ENCODE peak calls at places on chromosomes 13 and 19, in four cellular contexts. G is activated CD8-positive, alpha-beta T cell treated with anti-CD3 and anti-CD28 coated beads, Interleukin-2, amount 10 ng/mL, durations not matched to agents 7 days and 5 days; W is WTC11; O is CD8-positive, alpha-beta T cell. K is an unnamed sample.

GRCh38 chr19:18596752-18597157 is 8.2 kb downstream of the REX1BD start:
- ATAC-seq in G (peak; percentile 15), W (peak; percentile 59), O (no peak), K (peak; percentile 31)

GRCh38 chr19:53945441-53945840 is 17.3 kb upstream of the CACNG8 start:
- ATAC-seq in G (no peak), W (peak; percentile 5), O (no peak), K (no peak)

GRCh38 chr19:40923934-40924391 is 41.9 kb upstream of the CYP2A7 start:
- ATAC-seq in G (no peak), W (no peak), O (no peak), K (no peak)

GRCh38 chr19:35966771-35967170 is 28.2 kb upstream of the SDHAF1 start:
- ATAC-seq in G (no peak), W (no peak), O (no peak), K (no peak)

GRCh38 chr19:48190288-48191284 is 20.1 kb downstream of the ZSWIM9 start:
- ATAC-seq in G (peak; percentile 71), W (peak; percentile 94), O (peak; percentile 94), K (peak; percentile 79)

GRCh38 chr19:15779756-15780476 is 7.5 kb upstream of the OR10H5 start:
- ATAC-seq in G (no peak), W (no peak), O (no peak), K (peak; percentile 8)

GRCh38 chr13:73325351-73326214 is 266.8 kb downstream of the KLF5 start:
- ATAC-seq in G (no peak), W (no peak), O (no peak), K (no peak)

GRCh38 chr19:7450243-7451223 is 38.3 kb downstream of the PEX11G start:
- ATAC-seq in G (no peak), W (no peak), O (no peak), K (no peak)

GRCh38 chr13:103531278-103531677 is 465.1 kb upstream of the SLC10A2 start:
- ATAC-seq in G (no peak), W (no peak), O (no peak), K (no peak)

GRCh38 chr13:74221752-74222151 is 87.5 kb upstream of the KLF12 start:
- ATAC-seq in G (no peak), W (no peak), O (no peak), K (no peak)

GRCh38 chr13:45918597-45918996 is 67.0 kb upstream of the SIAH3 start:
- ATAC-seq in G (no peak), W (no peak), O (no peak), K (no peak)

GRCh38 chr13:75877092-75877491 is 241.0 kb downstream of the LMO7 start:
- ATAC-seq in G (no peak), W (peak; percentile 71), O (no peak), K (no peak)

K was measured in stimulated activated memory B cell treated with anti-CD40 and anti-IgM and Interleukin-4, amounts not matched to agents 10 μg/mL and 1 μg/mL and 100 μg/mL, for 72 hours.